ENCODE peak calls at places on chromosomes 1 and 21, in ten cellular contexts. L is IMR-90; E is cardiac muscle cell; A is heart right ventricle; N is mammary epithelial cell; S is astrocyte; D is CD4-positive, alpha-beta memory T cell; M is breast epithelium; O is CD8-positive, alpha-beta T cell; G is CD8-positive, alpha-beta memory T cell. X is an unnamed sample.

GRCh38 chr1:92921031-92922023 is 39.9 kb downstream of the DIPK1A start:
- DNase-seq in L (no peak), E (no peak), A (no peak), N (no peak), S (no peak), D (no peak), M (no peak), O (no peak), G (no peak), X (no peak)

GRCh38 chr1:227762231-227762911 is 27.1 kb downstream of the SNAP47 start:
- DNase-seq in L (peak; percentile 69), E (peak; percentile 91), A (peak; percentile 90), N (peak; percentile 74), S (peak; percentile 71), D (peak; percentile 92), M (peak; percentile 83), O (peak; percentile 81), G (peak; percentile 95), X (peak; percentile 88)

GRCh38 chr1:150065184-150065871 is 2.2 kb upstream of the VPS45 start:
- DNase-seq in L (peak; percentile 70), E (no peak), A (no peak), N (peak; percentile 59), S (peak; percentile 75), D (no peak), M (no peak), O (no peak), G (no peak), X (no peak)

GRCh38 chr1:22143586-22144033 is 713 bp upstream of the WNT4 start:
- DNase-seq in L (no peak), E (no peak), A (no peak), N (no peak), S (no peak), D (no peak), M (no peak), O (no peak), G (no peak), X (no peak)

GRCh38 chr1:57269621-57270235 is 154.1 kb downstream of the DAB1 start:
- DNase-seq in L (no peak), E (no peak), A (no peak), N (no peak), S (no peak), D (no peak), M (no peak), O (no peak), G (no peak), X (no peak)

GRCh38 chr1:179077396-179077795 is 4.5 kb upstream of the TOR3A start:
- DNase-seq in L (peak; percentile 81), E (no peak), A (no peak), N (no peak), S (peak; percentile 66), D (no peak), M (no peak), O (no peak), G (no peak), X (no peak)

GRCh38 chr1:7579831-7580804 is 191.0 kb upstream of the VAMP3 start:
- DNase-seq in L (no peak), E (no peak), A (no peak), N (no peak), S (no peak), D (no peak), M (peak; percentile 38), O (no peak), G (peak; percentile 35), X (peak; percentile 29)

GRCh38 chr21:45538381-45539045 is 3.7 kb downstream of the SLC19A1 start:
- DNase-seq in L (no peak), E (no peak), A (peak; percentile 14), N (no peak), S (no peak), D (no peak), M (peak; percentile 37), O (no peak), G (peak; percentile 35), X (peak; percentile 41)

GRCh38 chr1:110976089-110976488 is 12.4 kb upstream of the LRIF1 start:
- DNase-seq in L (peak; percentile 33), E (no peak), A (no peak), N (no peak), S (no peak), D (no peak), M (no peak), O (no peak), G (no peak), X (no peak)

GRCh38 chr1:114214016-114214415 is 60.3 kb upstream of the SYT6 start:
- DNase-seq in L (no peak), E (no peak), A (no peak), N (no peak), S (no peak), D (no peak), M (no peak), O (no peak), G (no peak), X (no peak)

GRCh38 chr21:16708431-16708830 is 804.4 kb upstream of the CXADR start:
- DNase-seq in L (peak; percentile 29), E (no peak), A (no peak), N (no peak), S (peak; percentile 36), D (no peak), M (no peak), O (no peak), G (no peak), X (no peak)

GRCh38 chr1:205141236-205142104 is 19.7 kb upstream of the RBBP5 start:
- DNase-seq in L (peak; percentile 86), E (peak; percentile 82), A (peak; percentile 31), N (peak; percentile 66), S (peak; percentile 58), D (peak; percentile 73), M (peak; percentile 71), O (peak; percentile 58), G (peak; percentile 76), X (peak; percentile 62)

GRCh38 chr1:41640141-41640751 is 155.8 kb upstream of the EDN2 start:
- DNase-seq in L (no peak), E (no peak), A (no peak), N (no peak), S (no peak), D (no peak), M (no peak), O (no peak), G (no peak), X (no peak)

GRCh38 chr1:89900791-89901708 is 80.2 kb downstream of the LRRC8D start:
- DNase-seq in L (no peak), E (peak; percentile 30), A (no peak), N (no peak), S (no peak), D (no peak), M (no peak), O (no peak), G (no peak), X (no peak)

GRCh38 chr1:7681401-7681800 is 89.7 kb upstream of the VAMP3 start:
- DNase-seq in L (no peak), E (no peak), A (no peak), N (no peak), S (no peak), D (no peak), M (no peak), O (no peak), G (peak; percentile 16), X (no peak)

GRCh38 chr1:39152923-39153322 is 51.6 kb upstream of the MACF1 start:
- DNase-seq in L (no peak), E (no peak), A (no peak), N (no peak), S (no peak), D (no peak), M (no peak), O (no peak), G (no peak), X (no peak)

GRCh38 chr1:39154553-39155361 is 49.7 kb upstream of the MACF1 start:
- DNase-seq in L (peak; percentile 88), E (peak; percentile 69), A (no peak), N (peak; percentile 78), S (peak; percentile 95), D (no peak), M (no peak), O (no peak), G (no peak), X (no peak)

GRCh38 chr1:39151267-39151666 is 53.2 kb upstream of the MACF1 start:
- DNase-seq in L (no peak), E (no peak), A (no peak), N (no peak), S (no peak), D (no peak), M (no peak), O (no peak), G (no peak), X (no peak)

GRCh38 chr1:39150779-39151178 is 53.7 kb upstream of the MACF1 start:
- DNase-seq in L (no peak), E (no peak), A (no peak), N (no peak), S (no peak), D (no peak), M (no peak), O (no peak), G (no peak), X (no peak)

GRCh38 chr1:39153684-39154083 is 50.8 kb upstream of the MACF1 start:
- DNase-seq in L (no peak), E (no peak), A (no peak), N (no peak), S (no peak), D (no peak), M (no peak), O (no peak), G (no peak), X (no peak)
- H3K4me1 ChIP-seq in L (peaks cover 40% of the 10 kb centered on the region), E (peaks cover 63% of the 10 kb centered on the region), A (peaks cover 65% of the 10 kb centered on the region), N (peaks cover 57% of the 10 kb centered on the region), S (peaks cover 28% of the 10 kb centered on the region), D (no peaks in the 10 kb centered on the region), M (peaks cover 3% of the 10 kb centered on the region), O (no peaks in the 10 kb centered on the region), G (peaks cover 5% of the 10 kb centered on the region), X (peaks cover 96% of the 10 kb centered on the region)

DNA sequence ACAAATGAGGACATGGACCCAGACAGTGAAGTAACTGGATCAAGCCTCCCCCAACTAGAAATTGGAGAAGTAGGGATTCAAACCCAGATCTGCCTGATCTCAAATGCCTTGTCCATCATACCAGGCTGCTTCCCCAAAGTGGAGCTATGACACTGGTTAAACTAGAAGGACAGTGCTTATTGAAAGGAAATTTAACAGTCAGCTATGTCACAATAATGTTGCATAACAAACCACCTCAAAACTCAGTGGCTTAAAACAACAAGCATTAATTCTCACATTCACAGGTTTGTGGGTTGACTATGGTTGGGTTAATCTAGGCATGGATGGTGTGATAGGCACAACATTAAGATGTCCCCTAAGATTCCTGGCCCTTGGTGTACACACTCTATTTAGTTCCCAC is 107.1 kb downstream of the TAS1R2 start:
- DNase-seq in L (no peak), E (no peak), A (no peak), N (no peak), S (no peak), D (no peak), M (no peak), O (no peak), G (no peak), X (no peak)
- H3K4me3 ChIP-seq in L (no peak overlapping the region), E (no peak overlapping the region), A (no peak overlapping the region), N (no peak overlapping the region), S (no peak overlapping the region), D (no peak overlapping the region), M (no peak overlapping the region), O (no peak overlapping the region), G (no peak overlapping the region), X (no peak overlapping the region)

GRCh38 chr1:220682901-220683576 is 7.1 kb upstream of the C1orf115 start:
- DNase-seq in L (no peak), E (no peak), A (no peak), N (no peak), S (no peak), D (no peak), M (no peak), O (no peak), G (no peak), X (no peak)
- H3K27ac ChIP-seq in L (no peak overlapping the region), E (no peak overlapping the region), A (no peak overlapping the region), N (no peak overlapping the region), S (no peak overlapping the region), D (no peak overlapping the region), M (no peak overlapping the region), O (no peak overlapping the region), G (no peak overlapping the region), X (no peak overlapping the region)

GRCh38 chr1:73711089-73711488 is 486.9 kb downstream of the LRRIQ3 start:
- DNase-seq in L (no peak), E (no peak), A (no peak), N (no peak), S (no peak), D (no peak), M (no peak), O (no peak), G (no peak), X (no peak)
- H3K4me1 ChIP-seq in L (no peaks in the 10 kb centered on the region), E (no peaks in the 10 kb centered on the region), A (no peaks in the 10 kb centered on the region), N (no peaks in the 10 kb centered on the region), S (no peaks in the 10 kb centered on the region), D (no peaks in the 10 kb centered on the region), M (no peaks in the 10 kb centered on the region), O (no peaks in the 10 kb centered on the region), G (no peaks in the 10 kb centered on the region), X (no peaks in the 10 kb centered on the region)

X was measured in lower lobe of right lung.